ENCODE peak calls at places on chromosomes 6 and 20, in four cellular contexts. A is transverse colon, F is pancreas, T is tibial nerve. G is an unnamed sample.

GRCh38 chr20:9886227-9886626 is 47.4 kb upstream of the PAK5 start:
- DNase-seq in A (no peak), F (no peak), T (no peak), G (no peak)

GRCh38 chr20:48308232-48308781 is 519.5 kb downstream of the PREX1 start:
- DNase-seq in F (no peak), T (no peak), A (no peak), G (no peak)

GRCh38 chr6:142855877-142856606 is 88.9 kb downstream of the HIVEP2 start:
- DNase-seq in T (no peak), F (no peak), A (no peak), G (no peak)

GRCh38 chr6:43579171-43579570 is 3.2 kb downstream of the POLH start:
- DNase-seq in A (no peak), F (no peak), T (no peak), G (no peak)

GRCh38 chr6:152380351-152380767 is 256.8 kb downstream of the SYNE1 start:
- DNase-seq in F (no peak), T (no peak), A (no peak), G (no peak)

GRCh38 chr6:111844921-111845320 is 28.3 kb downstream of the FYN start:
- DNase-seq in F (no peak), A (no peak), T (no peak), G (no peak)

GRCh38 chr6:83849610-83850009 is 3.5 kb upstream of the RIPPLY2 start:
- DNase-seq in A (no peak), T (no peak), F (no peak), G (no peak)

GRCh38 chr6:123764717-123765116 is 38.9 kb upstream of the NKAIN2 start:
- DNase-seq in F (no peak), A (no peak), T (no peak), G (no peak)

GRCh38 chr6:109073344-109074235 is 21.1 kb downstream of the SESN1 start:
- DNase-seq in A (no peak), F (no peak), T (no peak), G (peak)

GRCh38 chr20:3245156-3245555 is 6.2 kb upstream of the SLC4A11 start:
- DNase-seq in T (no peak), F (no peak), A (no peak), G (no peak)

GRCh38 chr6:96898241-96898851 is 655 bp upstream of the NDUFAF4 start:
- DNase-seq in A (no peak), F (no peak), T (no peak), G (no peak)

GRCh38 chr6:111361648-111362047 is 121.4 kb downstream of the REV3L start:
- DNase-seq in A (peak), F (no peak), T (no peak), G (no peak)

GRCh38 chr20:58375796-58376195 is 13.2 kb upstream of the VAPB start:
- DNase-seq in F (no peak), T (no peak), A (no peak), G (no peak)

GRCh38 chr20:51639206-51639832 is 96.8 kb upstream of the NFATC2 start:
- DNase-seq in F (peak), T (peak), A (peak), G (peak)

GRCh38 chr6:107656381-107656780 is 166.5 kb downstream of the SOBP start:
- DNase-seq in T (no peak), A (no peak), F (no peak), G (no peak)

GRCh38 chr6:105748737-105749161 is 337.4 kb upstream of the PRDM1 start:
- DNase-seq in T (no peak), F (no peak), A (no peak), G (no peak)

GRCh38 chr6:1552296-1552761 is 57.4 kb upstream of the FOXC1 start:
- DNase-seq in A (no peak), F (no peak), T (no peak), G (no peak)

GRCh38 chr6:8589941-8590676 is 154.8 kb upstream of the SLC35B3 start:
- DNase-seq in A (no peak), F (no peak), T (no peak), G (no peak)

GRCh38 chr6:37042139-37042538 is 36.7 kb downstream of the FGD2 start:
- DNase-seq in T (no peak), A (no peak), F (no peak), G (no peak)

GRCh38 chr6:71482742-71483141 is 194.1 kb downstream of the OGFRL1 start:
- DNase-seq in T (no peak), F (no peak), A (no peak), G (no peak)

GRCh38 chr6:84685983-84686584 is 78.3 kb downstream of the TBX18 start:
- DNase-seq in T (no peak), A (no peak), F (no peak), G (no peak)

GRCh38 chr6:130516604-130517003 is 150.8 kb downstream of the TMEM200A start:
- DNase-seq in F (no peak), A (no peak), T (no peak), G (no peak)

GRCh38 chr6:7939864-7940228 is 29.3 kb upstream of the TXNDC5 start:
- DNase-seq in F (no peak), A (no peak), T (no peak), G (no peak)

GRCh38 chr6:136522636-136523035 is 27.6 kb downstream of the MAP7 start:
- DNase-seq in T (no peak), A (no peak), F (no peak), G (no peak)

GRCh38 chr20:45080867-45081616 is 19.9 kb downstream of the KCNS1 start:
- DNase-seq in T (no peak), A (no peak), F (no peak), G (no peak)

GRCh38 chr6:83151114-83151513 is 42.0 kb downstream of the PGM3 start:
- DNase-seq in T (no peak), F (no peak), A (no peak), G (no peak)

GRCh38 chr20:7161690-7162089 is 394.2 kb downstream of the BMP2 start:
- DNase-seq in F (no peak), T (no peak), A (peak), G (no peak)

GRCh38 chr6:46437671-46438221 is 53.5 kb downstream of the RCAN2 start:
- DNase-seq in A (no peak), T (no peak), F (no peak), G (no peak)

GRCh38 chr6:154127638-154128037 is 88.6 kb downstream of the OPRM1 start:
- DNase-seq in F (no peak), A (no peak), T (no peak), G (no peak)

GRCh38 chr6:26520840-26521484 is 17.2 kb upstream of the HMGN4 start:
- DNase-seq in T (peak), A (peak), F (peak), G (peak)

GRCh38 chr20:38050691-38051090 is 17.1 kb downstream of the RPRD1B start:
- DNase-seq in T (no peak), F (no peak), A (no peak), G (no peak)

GRCh38 chr6:108948252-108948651 is 100.0 kb downstream of the ARMC2 start:
- DNase-seq in F (no peak), T (no peak), A (no peak), G (no peak)

GRCh38 chr20:46752639-46753235 is 43.3 kb downstream of the SLC2A10 start:
- DNase-seq in F (no peak), A (peak), T (peak), G (peak)

GRCh38 chr6:153015094-153015645 is 12.7 kb upstream of the MTRF1L start:
- DNase-seq in F (no peak), A (no peak), T (no peak), G (no peak)

GRCh38 chr6:12613819-12614218 is 102.7 kb upstream of the PHACTR1 start:
- DNase-seq in F (no peak), A (no peak), T (no peak), G (no peak)

GRCh38 chr20:51104960-51105460 is 82.1 kb upstream of the KCNG1 start:
- DNase-seq in F (no peak), A (no peak), T (no peak), G (no peak)

DNA sequence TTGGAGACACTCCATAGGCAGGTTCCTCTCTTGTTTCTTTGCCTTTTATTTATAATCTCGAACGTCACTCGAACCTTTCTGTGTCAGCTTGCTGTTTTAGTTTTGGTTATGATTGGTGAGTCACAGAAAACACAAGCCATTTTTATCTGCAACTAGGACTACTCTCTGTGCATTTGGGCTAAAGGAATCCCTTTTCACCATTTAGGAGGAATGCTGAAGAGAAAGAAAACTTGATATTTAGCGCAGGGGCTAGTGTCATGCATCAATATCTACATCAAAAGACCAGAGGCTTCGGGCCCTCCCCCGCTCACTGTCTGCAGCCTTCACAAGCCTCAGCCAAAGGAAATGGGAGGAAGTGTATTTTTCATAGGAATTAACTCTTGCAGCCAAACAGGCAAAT is 507.8 kb upstream of the CITED2 start:
- DNase-seq in T (no peak), A (no peak), F (no peak), G (no peak)
- H3K27ac ChIP-seq in T (peak), A (peak), F (peak), G (no peak)

DNA sequence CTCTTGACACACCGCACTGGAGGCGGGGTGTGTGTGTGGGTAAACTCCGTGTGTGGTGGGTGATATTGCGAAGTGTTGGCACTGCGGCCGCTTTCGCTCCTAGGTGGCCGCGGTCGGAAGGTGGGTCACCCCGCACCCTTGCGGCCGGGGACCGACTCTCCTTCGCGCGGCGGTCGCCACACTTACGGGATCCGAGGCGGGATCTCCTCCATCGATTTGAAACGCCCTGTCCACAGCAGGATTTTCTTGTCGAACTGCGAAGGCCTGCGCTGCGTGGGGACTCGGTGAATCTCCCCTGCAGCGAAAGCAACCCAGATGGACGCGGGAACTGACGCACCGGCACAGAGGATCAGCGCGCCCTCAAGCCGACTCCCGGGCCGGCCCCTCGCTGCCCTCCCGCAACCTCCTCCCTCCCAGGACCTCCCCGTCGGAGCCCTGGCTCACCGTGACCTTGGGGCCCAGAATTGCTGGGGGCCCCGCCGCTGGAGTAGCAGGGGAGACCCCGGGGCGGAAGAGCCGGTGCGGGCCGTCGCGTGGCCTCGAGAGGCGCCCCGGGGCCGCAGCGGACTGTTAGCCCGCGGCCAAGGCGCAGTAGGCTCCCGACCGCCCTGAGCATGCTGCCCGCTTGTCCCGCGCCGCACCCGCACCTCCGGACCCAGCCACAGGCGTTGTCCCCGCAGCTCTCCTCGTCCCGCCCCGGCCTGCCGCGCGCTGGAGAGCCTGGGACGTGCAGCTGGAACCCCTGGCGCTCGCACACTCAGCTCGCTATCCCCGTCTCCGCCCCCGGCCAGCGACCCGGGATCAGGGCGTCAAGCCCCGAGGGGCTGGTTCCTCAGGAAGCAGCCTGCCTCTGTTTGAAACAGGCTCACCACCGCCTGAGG is at the start of gene FAM162B:
- DNase-seq in A (peak), T (peak), F (peak), G (no peak)
- H3K27ac ChIP-seq in A (peak), T (peak), F (no peak), G (no peak)

DNA sequence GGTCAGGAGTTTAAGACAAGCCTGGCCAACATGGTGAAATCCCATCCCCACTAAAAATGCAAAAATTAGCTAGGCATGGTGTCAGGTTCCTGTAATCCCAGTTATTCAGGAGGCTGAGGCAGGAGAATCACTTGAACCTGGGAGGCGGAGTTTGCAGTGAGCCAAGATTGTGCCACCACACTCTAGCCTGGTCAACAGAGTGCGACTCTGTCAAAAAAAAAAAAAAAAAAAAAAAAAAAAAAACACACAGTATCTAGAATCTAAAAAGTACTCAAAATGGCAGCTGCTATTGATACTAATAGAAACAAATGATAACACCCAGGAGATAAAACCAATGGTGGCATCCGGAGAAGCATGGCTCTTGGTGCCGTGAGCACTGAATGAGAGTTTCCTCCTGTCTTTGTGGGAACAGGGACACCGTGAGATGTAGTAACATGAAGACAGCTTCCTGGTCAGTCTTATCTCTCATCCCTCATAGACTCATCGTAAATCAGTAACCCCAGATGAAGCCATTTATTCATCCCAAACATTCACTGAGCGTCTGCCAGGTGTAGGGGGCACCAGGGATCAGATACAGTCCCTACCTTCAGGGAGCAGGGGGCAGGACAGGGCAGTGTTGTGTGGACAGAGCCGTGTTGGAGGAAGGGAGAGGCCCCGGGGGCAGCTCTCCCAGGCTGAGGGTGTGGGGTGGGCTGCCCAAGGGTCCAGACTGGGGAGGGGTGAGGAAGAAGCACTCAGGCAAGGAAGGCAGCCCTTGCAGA is 66.1 kb downstream of the SYNJ2 start:
- DNase-seq in A (no peak), F (peak), T (no peak), G (no peak)
- H3K27ac ChIP-seq in A (no peak), F (no peak), T (no peak), G (peak)

GRCh38 chr6:122697458-122697857 is 82.1 kb upstream of the FABP7 start:
- DNase-seq in T (no peak), F (no peak), A (no peak), G (no peak)
- H3K27ac ChIP-seq in T (no peak), F (no peak), A (no peak), G (no peak)

GRCh38 chr6:14966111-14966901 is 279.6 kb upstream of the JARID2 start:
- DNase-seq in T (no peak), F (no peak), A (no peak), G (no peak)
- H3K27ac ChIP-seq in T (no peak), F (no peak), A (no peak), G (no peak)

GRCh38 chr20:33229843-33230242 is 6.0 kb upstream of the BPIFA1 start:
- DNase-seq in T (no peak), F (no peak), A (no peak), G (no peak)

GRCh38 chr20:33224399-33224798 is 7.2 kb downstream of the BPIFA3 start:
- DNase-seq in T (no peak), F (no peak), A (no peak), G (no peak)
- H3K27ac ChIP-seq in T (no peak), F (no peak), A (no peak), G (no peak)

DNA sequence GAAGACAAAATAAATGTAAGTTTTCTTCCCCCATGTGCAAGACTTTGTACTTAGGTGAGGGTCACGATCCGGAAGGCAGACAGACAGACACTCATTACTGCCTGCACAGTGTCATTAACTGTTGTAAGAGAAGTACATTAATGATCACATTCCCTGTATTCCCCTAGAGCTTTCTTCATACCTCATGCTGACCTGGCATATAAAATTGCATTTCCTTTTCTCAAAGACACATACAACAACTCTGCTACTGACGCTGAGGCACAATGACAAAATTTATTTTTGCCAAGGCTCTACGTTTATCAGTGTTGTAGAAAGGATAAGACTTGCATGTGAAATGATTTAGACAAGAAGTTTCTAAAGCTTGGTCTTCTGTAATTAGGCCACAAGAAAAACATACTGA is 3.0 kb upstream of the SYCP2 start:
- DNase-seq in A (no peak), T (no peak), F (no peak), G (no peak)
- H3K27ac ChIP-seq in A (no peak), T (no peak), F (no peak), G (no peak)

GRCh38 chr6:42241915-42242314 is 24.3 kb upstream of the MRPS10 start:
- DNase-seq in F (no peak), T (no peak), A (no peak), G (no peak)
- H3K27ac ChIP-seq in F (no peak), T (no peak), A (no peak), G (no peak)

GRCh38 chr6:32167761-32168262 is 3.4 kb downstream of the EGFL8 start:
- DNase-seq in F (peak), A (no peak), T (no peak), G (no peak)
- H3K27ac ChIP-seq in F (no peak), A (no peak), T (peak), G (no peak)

DNA sequence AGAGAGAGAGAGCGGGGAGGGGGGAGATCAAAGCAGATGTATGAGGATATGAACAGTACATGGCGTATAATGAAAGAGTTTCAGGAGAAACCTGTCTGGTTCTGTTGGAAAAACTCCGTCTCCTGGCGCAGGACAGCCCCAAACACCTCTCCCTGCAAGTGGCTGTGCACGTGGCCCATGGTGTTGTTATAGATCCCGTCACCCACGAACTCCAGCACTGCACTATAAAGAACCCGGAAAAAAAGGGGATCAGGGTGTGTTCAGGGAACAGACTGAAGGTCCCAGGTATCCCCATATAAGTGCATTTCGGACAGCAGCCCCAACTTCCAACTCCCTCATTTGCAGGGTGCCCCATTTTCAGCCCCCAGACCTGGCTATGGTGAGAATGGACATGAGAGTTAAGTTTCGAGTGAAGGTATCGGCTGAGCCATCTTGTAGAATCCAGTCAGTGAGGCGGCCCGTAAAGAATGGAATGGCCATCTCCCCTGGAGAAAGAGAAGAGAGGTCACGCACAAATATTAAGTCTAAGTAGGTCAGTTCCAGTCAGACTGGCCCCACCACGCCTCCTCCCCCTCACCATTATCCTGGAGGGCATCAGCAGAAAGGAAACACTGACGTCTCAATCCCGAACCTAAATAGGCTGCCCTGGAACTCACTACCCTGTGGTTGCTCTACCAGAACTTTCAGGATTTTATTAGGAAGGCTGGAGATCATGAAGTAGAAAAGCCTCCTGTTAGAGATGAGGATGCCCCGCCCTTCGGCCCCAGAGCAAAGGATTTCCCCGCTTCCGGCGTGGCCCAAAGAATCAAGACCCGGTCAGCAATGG is 1.3 kb downstream of the TAP1 start:
- DNase-seq in F (no peak), T (no peak), A (peak), G (no peak)
- H3K27ac ChIP-seq in F (peak), T (peak), A (peak), G (peak)

G was measured in substantia nigra.